ENCODE peak calls at places on chromosomes 7 and 10, in four cellular contexts. V is HepG2, M is GM12878, Q is H1. S is an unnamed sample.

GRCh38 chr7:22137466-22137865 is 191.8 kb upstream of the CDCA7L start:
- DNase-seq in V (no peak), M (no peak), Q (no peak), S (no peak)

GRCh38 chr7:36368496-36368895 is 21.2 kb upstream of the ANLN start:
- DNase-seq in V (no peak), M (no peak), Q (no peak), S (no peak)

GRCh38 chr10:88238515-88238914 is 344.6 kb downstream of the RNLS start:
- DNase-seq in V (no peak), M (no peak), Q (no peak), S (no peak)

GRCh38 chr10:31353574-31353973 is 34.6 kb downstream of the ZEB1 start:
- DNase-seq in V (peak), M (peak), Q (no peak), S (no peak)

GRCh38 chr10:70130878-70131559 is 1.6 kb downstream of the AIFM2 start:
- DNase-seq in V (peak), M (no peak), Q (no peak), S (no peak)

GRCh38 chr7:30922596-30922995 is 10.9 kb downstream of the AQP1 start:
- DNase-seq in V (no peak), M (no peak), Q (no peak), S (peak)

GRCh38 chr10:31146496-31147219 is 115.0 kb upstream of the ZNF438 start:
- DNase-seq in V (no peak), M (no peak), Q (no peak), S (no peak)

GRCh38 chr10:97076781-97077180 is 109.0 kb downstream of the SLIT1 start:
- DNase-seq in V (no peak), M (no peak), Q (no peak), S (no peak)

GRCh38 chr7:3482147-3482921 is 181.3 kb downstream of the SDK1 start:
- DNase-seq in V (peak), M (no peak), Q (peak), S (peak)

GRCh38 chr10:116138897-116139296 is 134.1 kb downstream of the GFRA1 start:
- DNase-seq in V (no peak), M (no peak), Q (no peak), S (no peak)

GRCh38 chr7:11177793-11178192 is 204.1 kb downstream of the PHF14 start:
- DNase-seq in V (no peak), M (no peak), Q (no peak), S (no peak)

GRCh38 chr10:94402204-94403033 is at the start of gene TBC1D12:
- DNase-seq in V (peak), M (peak), Q (peak), S (peak)

GRCh38 chr10:117439243-117439912 is 64.1 kb upstream of the PDZD8 start:
- DNase-seq in V (no peak), M (no peak), Q (no peak), S (no peak)

GRCh38 chr7:136023134-136023869 is 46.1 kb upstream of the MTPN start:
- DNase-seq in V (no peak), M (no peak), Q (no peak), S (no peak)

GRCh38 chr10:43201545-43202131 is 63.4 kb downstream of the CSGALNACT2 start:
- DNase-seq in V (no peak), M (no peak), Q (no peak), S (peak)

GRCh38 chr7:608954-609711 is 89.5 kb upstream of the PDGFA start:
- DNase-seq in V (no peak), M (no peak), Q (no peak), S (no peak)

GRCh38 chr7:112370436-112370835 is 79.8 kb upstream of the IFRD1 start:
- DNase-seq in V (no peak), M (no peak), Q (no peak), S (no peak)

GRCh38 chr7:69896100-69896499 is 297.8 kb downstream of the AUTS2 start:
- DNase-seq in V (no peak), M (no peak), Q (no peak), S (no peak)

GRCh38 chr10:50846753-50847152 is 38.7 kb downstream of the A1CF start:
- DNase-seq in V (no peak), M (no peak), Q (no peak), S (no peak)

GRCh38 chr10:73641272-73642060 is at the start of gene MYOZ1:
- DNase-seq in V (no peak), M (no peak), Q (no peak), S (no peak)

GRCh38 chr7:148584154-148584827 is 6.3 kb upstream of the C7orf33 start:
- DNase-seq in V (no peak), M (no peak), Q (no peak), S (no peak)

GRCh38 chr10:101655581-101655980 is 39.4 kb downstream of the FBXW4 start:
- DNase-seq in V (no peak), M (no peak), Q (no peak), S (no peak)

GRCh38 chr7:2956526-2957368 is 86.9 kb downstream of the CARD11 start:
- DNase-seq in V (no peak), M (no peak), Q (no peak), S (peak)

GRCh38 chr7:73727963-73728362 is 8.5 kb upstream of the STX1A start:
- DNase-seq in V (no peak), M (no peak), Q (no peak), S (no peak)

GRCh38 chr7:9945131-9945530 is 1028.5 kb upstream of the PHF14 start:
- DNase-seq in V (no peak), M (no peak), Q (no peak), S (no peak)

GRCh38 chr10:116101616-116102015 is 171.4 kb downstream of the GFRA1 start:
- DNase-seq in V (no peak), M (no peak), Q (no peak), S (no peak)

GRCh38 chr7:63012633-63013183 is 985.9 kb upstream of the ZNF722 start:
- DNase-seq in V (no peak), M (no peak), Q (no peak), S (no peak)

GRCh38 chr7:14133752-14134151 is 144.3 kb upstream of the ETV1 start:
- DNase-seq in V (no peak), M (no peak), Q (no peak), S (no peak)

GRCh38 chr10:108956149-108956548 is 967.2 kb downstream of the XPNPEP1 start:
- DNase-seq in V (no peak), M (no peak), Q (no peak), S (no peak)

GRCh38 chr10:104127411-104127810 is 5.4 kb downstream of the SFR1 start:
- DNase-seq in V (no peak), M (no peak), Q (no peak), S (peak)

GRCh38 chr10:97754726-97755125 is 17.1 kb downstream of the SFRP5 start:
- DNase-seq in V (no peak), M (no peak), Q (no peak), S (no peak)

GRCh38 chr7:150685219-150686029 is at the start of gene GIMAP2:
- DNase-seq in V (no peak), M (no peak), Q (no peak), S (no peak)

GRCh38 chr10:113444766-113445365 is 108.0 kb upstream of the HABP2 start:
- DNase-seq in V (no peak), M (no peak), Q (no peak), S (no peak)
- TF ChIP-seq TCF12 in V (no peak), M (no peak), Q (no peak), S (no peak)

DNA sequence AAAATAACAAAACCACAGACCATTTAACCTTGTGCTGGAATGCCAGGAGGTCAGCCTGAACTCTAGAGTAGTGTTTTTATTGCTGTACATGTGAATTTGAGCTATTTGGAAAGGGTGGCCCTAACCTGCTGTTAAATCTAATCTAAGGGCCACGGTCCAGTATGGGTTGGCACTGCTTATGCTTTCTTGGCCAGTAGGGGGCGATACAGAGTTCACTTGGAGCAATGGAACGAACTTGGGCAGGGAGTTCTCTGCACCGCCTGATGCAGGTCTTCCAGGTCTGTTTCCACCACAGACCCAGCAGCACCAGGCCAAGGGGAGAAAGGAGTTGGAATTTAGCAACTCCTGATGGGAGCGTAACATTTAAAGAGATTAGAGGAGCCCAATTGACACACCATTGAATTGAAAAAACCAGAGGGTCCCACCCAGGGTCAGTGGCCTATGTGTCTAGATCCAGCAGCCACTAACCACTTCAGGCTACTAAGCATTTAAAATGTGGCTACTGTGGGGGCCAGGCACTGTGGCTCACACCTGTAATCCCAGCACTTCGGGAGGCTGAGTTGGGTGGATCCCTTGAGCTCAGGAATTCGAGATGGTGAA is 75.7 kb upstream of the EFCAB10 start:
- DNase-seq in V (no peak), M (no peak), Q (no peak), S (peak)
- TF ChIP-seq TCF12 in V (no peak), M (no peak), Q (no peak), S (no peak)

DNA sequence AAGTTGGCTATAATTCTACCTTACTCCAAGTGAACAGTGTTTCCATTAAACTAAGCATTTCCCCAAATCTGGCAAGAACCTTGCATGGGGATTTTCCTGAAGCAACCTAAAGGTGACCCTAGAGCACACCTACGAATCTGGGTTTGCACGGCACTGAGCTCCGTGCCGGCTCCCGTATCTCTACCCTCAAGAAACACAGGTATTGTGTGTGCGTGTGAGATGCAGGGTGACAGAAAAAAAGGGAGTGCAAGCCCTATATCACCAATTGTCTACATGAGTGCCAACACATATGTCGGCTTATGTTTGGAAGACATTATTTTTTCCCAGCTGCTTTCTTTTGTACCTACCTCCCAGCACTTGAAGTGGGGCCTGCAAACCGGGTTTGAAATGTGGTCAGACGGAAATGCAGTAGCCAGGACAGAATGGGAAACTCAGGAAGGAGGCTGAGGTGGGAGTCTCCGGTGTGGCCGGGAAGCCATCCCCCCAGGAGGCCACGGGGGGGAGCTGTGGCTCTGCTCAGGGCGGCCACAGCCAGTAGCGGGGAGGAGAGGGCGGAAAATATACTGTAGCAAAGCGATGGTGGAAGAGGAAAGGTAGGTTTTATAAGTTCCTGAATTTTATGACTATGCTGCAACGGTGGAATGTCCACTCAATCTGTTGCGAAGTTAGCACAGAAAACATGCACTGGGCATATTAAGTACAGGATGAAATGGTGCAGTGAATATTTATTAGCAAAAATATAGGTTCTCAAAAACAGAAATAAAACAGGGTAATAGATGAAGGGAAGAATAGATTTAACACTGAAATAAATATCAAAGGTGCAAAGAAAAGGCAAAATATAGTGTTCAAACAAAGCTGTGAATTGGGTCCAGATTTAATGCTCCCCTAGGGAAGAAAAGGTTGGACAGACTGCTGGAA is 435.5 kb upstream of the MGMT start:
- DNase-seq in V (peak), M (no peak), Q (peak), S (peak)
- TF ChIP-seq TCF12 in V (no peak), M (no peak), Q (no peak), S (no peak)

GRCh38 chr10:58806970-58807630 is 294.4 kb downstream of the BICC1 start:
- DNase-seq in V (no peak), M (no peak), Q (no peak), S (no peak)
- TF ChIP-seq TCF12 in V (no peak), M (no peak), Q (no peak), S (no peak)

GRCh38 chr10:86613096-86613495 is 41.3 kb upstream of the OPN4 start:
- DNase-seq in V (no peak), M (no peak), Q (no peak), S (no peak)
- TF ChIP-seq TCF12 in V (no peak), M (no peak), Q (no peak), S (no peak)

GRCh38 chr10:127919418-127920191 is 12.7 kb downstream of the PTPRE start:
- DNase-seq in V (no peak), M (no peak), Q (no peak), S (peak)
- TF ChIP-seq TCF12 in V (no peak), M (no peak), Q (no peak), S (peak)

GRCh38 chr10:69048103-69048502 is 39.8 kb upstream of the SRGN start:
- DNase-seq in V (no peak), M (no peak), Q (no peak), S (no peak)
- TF ChIP-seq TCF12 in V (no peak), M (no peak), Q (no peak), S (no peak)

GRCh38 chr10:72509951-72510350 is 115.9 kb downstream of the MICU1 start:
- DNase-seq in V (no peak), M (no peak), Q (no peak), S (no peak)

GRCh38 chr10:72508033-72508432 is 117.8 kb downstream of the MICU1 start:
- DNase-seq in V (no peak), M (no peak), Q (no peak), S (no peak)

GRCh38 chr10:72506474-72506873 is 119.4 kb downstream of the MICU1 start:
- DNase-seq in V (no peak), M (no peak), Q (no peak), S (no peak)

GRCh38 chr10:72511414-72511813 is 114.5 kb downstream of the MICU1 start:
- DNase-seq in V (no peak), M (no peak), Q (no peak), S (no peak)

GRCh38 chr10:72509206-72509799 is 116.6 kb downstream of the MICU1 start:
- DNase-seq in V (no peak), M (no peak), Q (no peak), S (no peak)
- TF ChIP-seq TCF12 in V (no peak), M (no peak), Q (no peak), S (no peak)